ENCODE peak calls at places on chromosomes 4 and X, in eight cellular contexts. S is tibial nerve; N is AG04450; H is CD4-positive, alpha-beta memory T cell; D is body of pancreas; M is heart left ventricle; I is transverse colon; Y is uterus. K is an unnamed sample.

GRCh38 chrX:133415276-133416105 is at the start of gene GPC4:
- DNase-seq in Y (peak; percentile 71), M (peak; percentile 63), D (peak; percentile 83), H (no peak), S (peak; percentile 22), N (no peak), I (peak; percentile 76), K (no peak)

GRCh38 chr4:184898793-184899192 is 73.0 kb upstream of the ACSL1 start:
- DNase-seq in I (no peak), N (no peak), D (no peak), M (no peak), H (no peak), S (no peak), Y (no peak), K (no peak)

GRCh38 chr4:185257694-185258093 is 48.3 kb downstream of the SNX25 start:
- DNase-seq in N (no peak), I (no peak), D (no peak), M (no peak), Y (no peak), H (no peak), S (no peak), K (no peak)

GRCh38 chr4:119310826-119311225 is 11.1 kb downstream of the FABP2 start:
- DNase-seq in S (no peak), I (no peak), M (no peak), H (no peak), D (no peak), N (no peak), Y (no peak), K (no peak)

GRCh38 chr4:26173619-26174018 is 147.2 kb upstream of the RBPJ start:
- DNase-seq in N (peak; percentile 84), I (no peak), Y (no peak), S (no peak), D (peak; percentile 79), H (no peak), M (no peak), K (no peak)

GRCh38 chrX:74534569-74535038 is 79.8 kb downstream of the RLIM start:
- DNase-seq in S (no peak), D (no peak), M (no peak), H (no peak), Y (no peak), I (no peak), N (no peak), K (no peak)

GRCh38 chr4:170497105-170497504 is 407.3 kb upstream of the AADAT start:
- DNase-seq in H (no peak), Y (no peak), N (no peak), D (peak; percentile 28), S (no peak), M (no peak), I (no peak), K (no peak)

GRCh38 chr4:119489305-119489704 is 139.3 kb downstream of the PDE5A start:
- DNase-seq in N (no peak), I (no peak), H (no peak), S (no peak), Y (no peak), D (no peak), M (no peak), K (no peak)

GRCh38 chr4:145433684-145434083 is 48.0 kb upstream of the SMAD1 start:
- DNase-seq in M (no peak), S (no peak), N (no peak), I (no peak), Y (no peak), D (no peak), H (no peak), K (no peak)

GRCh38 chr4:1211371-1211770 is 37.6 kb downstream of the CTBP1 start:
- DNase-seq in I (peak; percentile 3), H (no peak), M (no peak), N (no peak), D (no peak), S (no peak), Y (no peak), K (no peak)

GRCh38 chr4:9893329-9894108 is 112.1 kb downstream of the DRD5 start:
- DNase-seq in H (no peak), S (no peak), I (no peak), Y (no peak), M (no peak), N (no peak), D (no peak), K (no peak)

GRCh38 chr4:8648296-8648695 is 55.7 kb downstream of the CPZ start:
- DNase-seq in S (no peak), H (no peak), M (no peak), N (no peak), D (no peak), Y (no peak), I (no peak), K (no peak)

GRCh38 chr4:47662975-47663374 is 174.9 kb downstream of the CORIN start:
- DNase-seq in D (peak; percentile 11), M (no peak), Y (no peak), H (no peak), N (no peak), I (no peak), S (no peak), K (no peak)

GRCh38 chrX:68807818-68808217 is 21.0 kb upstream of the EFNB1 start:
- DNase-seq in D (peak; percentile 30), S (no peak), H (no peak), N (no peak), I (no peak), Y (no peak), M (no peak), K (no peak)

GRCh38 chr4:183586824-183587223 is 72.2 kb downstream of the RWDD4 start:
- DNase-seq in M (no peak), S (no peak), H (no peak), D (no peak), Y (no peak), N (no peak), I (no peak), K (no peak)

GRCh38 chr4:186934841-186935443 is 211.3 kb upstream of the FAT1 start:
- DNase-seq in D (no peak), H (no peak), Y (no peak), S (no peak), N (no peak), M (no peak), I (no peak), K (no peak)

GRCh38 chr4:1767770-1768366 is 25.2 kb upstream of the FGFR3 start:
- DNase-seq in Y (no peak), S (no peak), D (peak; percentile 60), M (no peak), N (no peak), I (peak; percentile 45), H (no peak), K (no peak)

GRCh38 chr4:176845636-176846035 is 52.9 kb upstream of the VEGFC start:
- DNase-seq in N (no peak), D (no peak), I (no peak), Y (no peak), S (no peak), H (no peak), M (no peak), K (no peak)

GRCh38 chr4:140497428-140497775 is 691 bp downstream of the MGAT4D start:
- DNase-seq in D (no peak), I (no peak), S (no peak), N (no peak), Y (no peak), H (no peak), M (no peak), K (no peak)

GRCh38 chrX:15151267-15152196 is 118.4 kb downstream of the ASB9 start:
- DNase-seq in H (peak; percentile 11), M (no peak), D (no peak), N (no peak), I (no peak), S (no peak), Y (no peak), K (no peak)

GRCh38 chrX:31071262-31071661 is 579 bp downstream of the FTHL17 start:
- DNase-seq in H (no peak), I (no peak), M (peak; percentile 19), S (no peak), N (no peak), D (no peak), Y (no peak), K (no peak)

GRCh38 chr4:11518754-11519153 is 90.1 kb upstream of the HS3ST1 start:
- DNase-seq in Y (no peak), S (no peak), N (no peak), H (no peak), M (no peak), I (no peak), D (no peak), K (no peak)
- H3K9me3 ChIP-seq in Y (no peaks in the 10 kb centered on the region), S (no peaks in the 10 kb centered on the region), N (no peaks in the 10 kb centered on the region), H (no peaks in the 10 kb centered on the region), M (no peaks in the 10 kb centered on the region), I (no peaks in the 10 kb centered on the region), D (no peaks in the 10 kb centered on the region), K (no peaks in the 10 kb centered on the region)

DNA sequence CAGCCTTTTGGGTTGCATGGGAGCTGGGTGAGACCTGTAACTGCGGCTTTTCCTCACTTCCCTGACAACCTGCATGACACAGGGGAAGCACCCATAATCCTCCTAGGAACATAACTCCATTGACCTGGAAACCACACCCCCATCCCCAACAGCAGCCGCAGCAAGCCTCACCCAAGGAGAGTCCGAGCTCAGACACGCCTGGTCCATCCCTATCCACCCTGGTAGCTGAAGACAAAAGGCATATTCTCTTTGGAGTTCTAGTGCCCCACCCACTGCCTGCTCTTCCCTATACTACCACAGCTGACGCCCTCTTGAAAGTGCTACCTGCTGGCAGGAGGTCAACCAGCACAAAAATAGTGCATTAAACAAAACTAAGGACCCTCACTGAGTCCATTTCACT is 1080.9 kb upstream of the IGFBP7 start:
- DNase-seq in N (no peak), Y (no peak), I (no peak), S (no peak), D (no peak), H (no peak), M (no peak), K (no peak)
- H3K9me3 ChIP-seq in N (peaks cover 16% of the 10 kb centered on the region), Y (no peaks in the 10 kb centered on the region), I (no peaks in the 10 kb centered on the region), S (no peaks in the 10 kb centered on the region), D (no peaks in the 10 kb centered on the region), H (no peaks in the 10 kb centered on the region), M (no peaks in the 10 kb centered on the region), K (no peaks in the 10 kb centered on the region)

DNA sequence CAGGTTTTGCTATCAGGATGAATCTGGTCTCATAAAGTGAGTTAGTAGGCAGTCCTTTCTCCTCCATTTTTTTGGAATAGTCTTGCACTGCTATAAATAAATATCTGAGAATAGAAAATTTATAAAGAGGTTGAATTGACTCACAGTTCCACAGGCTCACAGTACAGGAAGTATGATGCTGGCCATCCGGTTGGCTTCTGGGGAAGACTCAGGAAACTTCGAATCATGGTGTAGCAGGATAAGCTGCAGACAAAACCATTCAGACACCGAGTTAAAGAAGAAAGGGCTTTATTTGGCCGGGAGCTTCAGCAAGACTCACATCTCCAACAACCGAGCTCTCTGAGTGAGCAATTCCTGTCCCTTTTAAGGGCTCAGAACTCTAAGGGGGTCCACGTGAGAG is 348.2 kb downstream of the KCTD8 start:
- DNase-seq in M (no peak), Y (no peak), N (no peak), D (no peak), S (no peak), H (no peak), I (no peak), K (no peak)
- H3K9me3 ChIP-seq in M (no peaks in the 10 kb centered on the region), Y (no peaks in the 10 kb centered on the region), N (peaks cover 11% of the 10 kb centered on the region), D (no peaks in the 10 kb centered on the region), S (no peaks in the 10 kb centered on the region), H (no peaks in the 10 kb centered on the region), I (peaks cover 3% of the 10 kb centered on the region), K (no peaks in the 10 kb centered on the region)

DNA sequence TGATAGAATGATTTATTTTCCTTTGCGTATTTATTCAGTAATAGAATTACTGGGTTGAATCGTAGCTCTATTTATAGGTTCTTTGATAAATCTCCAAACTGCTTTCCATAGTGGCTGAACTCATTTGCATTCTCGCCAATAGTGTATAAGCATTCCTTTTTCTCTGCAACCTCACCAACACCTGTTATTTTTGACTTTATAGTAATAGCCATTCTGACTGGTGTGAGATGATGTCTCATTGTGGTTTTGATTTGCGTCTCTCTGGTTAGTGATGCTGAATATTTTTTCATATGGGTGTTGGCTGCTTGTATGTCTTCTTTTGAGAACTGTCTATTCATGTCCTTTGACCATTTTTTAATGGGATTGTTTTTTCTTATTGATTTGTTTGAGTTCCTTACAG is 160.7 kb downstream of the MID1IP1 start:
- DNase-seq in N (no peak), S (no peak), Y (no peak), H (no peak), D (no peak), I (no peak), M (no peak), K (no peak)
- H3K9me3 ChIP-seq in N (peaks cover 5% of the 10 kb centered on the region), S (no peaks in the 10 kb centered on the region), Y (no peaks in the 10 kb centered on the region), H (no peaks in the 10 kb centered on the region), D (no peaks in the 10 kb centered on the region), I (no peaks in the 10 kb centered on the region), M (no peaks in the 10 kb centered on the region), K (no peaks in the 10 kb centered on the region)